ENCODE peak calls at places on chromosomes 12 and 14, in ten cellular contexts. O, M, E, U, S, B, A, R, I and F are unnamed samples.

GRCh38 chr12:64083285-64084210 is 138.5 kb downstream of the KICS2 start:
- DNase-seq in M (no peak), O (peak), I (no peak), R (no peak), B (peak), U (no peak), A (no peak), E (no peak), S (no peak), F (peak)

GRCh38 chr14:90109858-90110257 is 48.1 kb downstream of the KCNK13 start:
- DNase-seq in O (no peak), U (no peak), A (no peak), B (no peak), S (no peak), E (no peak), I (no peak), R (no peak), M (peak), F (no peak)

GRCh38 chr12:11705010-11705409 is 55.5 kb downstream of the ETV6 start:
- DNase-seq in O (no peak), E (no peak), R (no peak), M (no peak), U (no peak), I (no peak), S (no peak), B (peak), A (peak), F (no peak)

GRCh38 chr12:102980350-102980749 is 22.9 kb downstream of the ASCL1 start:
- DNase-seq in O (no peak), B (no peak), I (no peak), E (no peak), U (no peak), R (no peak), M (no peak), A (no peak), S (no peak), F (no peak)

GRCh38 chr12:11860026-11860425 is 210.6 kb downstream of the ETV6 start:
- DNase-seq in S (no peak), R (no peak), I (peak), U (no peak), O (no peak), E (no peak), B (no peak), M (no peak), A (no peak), F (no peak)

GRCh38 chr12:62533755-62534107 is 67.1 kb downstream of the MON2 start:
- DNase-seq in A (no peak), S (no peak), I (no peak), U (no peak), E (no peak), R (no peak), O (no peak), M (no peak), B (no peak), F (no peak)

GRCh38 chr12:60148831-60149230 is 553.0 kb downstream of the SLC16A7 start:
- DNase-seq in I (no peak), A (peak), E (no peak), S (no peak), R (no peak), B (peak), U (no peak), O (no peak), M (no peak), F (peak)

GRCh38 chr14:91911474-91912032 is 35.9 kb downstream of the FBLN5 start:
- DNase-seq in M (peak), B (peak), U (peak), I (peak), A (no peak), S (peak), O (no peak), E (no peak), R (no peak), F (peak)

GRCh38 chr14:75702606-75703261 is 41.7 kb downstream of the TTLL5 start:
- DNase-seq in U (no peak), M (no peak), I (no peak), R (no peak), E (no peak), A (no peak), S (no peak), B (peak), O (no peak), F (no peak)

GRCh38 chr12:77225373-77225772 is 160.0 kb upstream of the E2F7 start:
- DNase-seq in A (no peak), I (no peak), M (peak), R (no peak), B (no peak), O (no peak), U (no peak), E (no peak), S (no peak), F (no peak)

GRCh38 chr12:457676-458075 is 2.1 kb upstream of the B4GALNT3 start:
- DNase-seq in O (no peak), U (no peak), R (no peak), I (no peak), M (no peak), A (no peak), S (no peak), B (no peak), E (no peak), F (no peak)

GRCh38 chr12:51323317-51323960 is 535 bp downstream of the BIN2 start:
- DNase-seq in A (no peak), U (peak), I (peak), E (peak), B (no peak), O (no peak), M (no peak), R (no peak), S (peak), F (no peak)

GRCh38 chr14:64654072-64654899 is 49.9 kb upstream of the PLEKHG3 start:
- DNase-seq in A (no peak), S (peak), R (no peak), I (no peak), B (peak), O (no peak), E (no peak), M (no peak), U (no peak), F (peak)

GRCh38 chr12:1117371-1117770 is 126.3 kb downstream of the ERC1 start:
- DNase-seq in U (no peak), S (no peak), B (peak), O (no peak), E (no peak), A (no peak), I (no peak), R (no peak), M (no peak), F (no peak)

GRCh38 chr12:104605685-104606084 is 148.9 kb downstream of the CHST11 start:
- DNase-seq in M (no peak), S (no peak), A (no peak), O (peak), I (no peak), E (no peak), B (no peak), R (peak), U (no peak), F (no peak)

GRCh38 chr12:101051901-101052550 is 158.0 kb downstream of the SLC5A8 start:
- DNase-seq in M (peak), A (no peak), U (no peak), E (no peak), S (no peak), I (no peak), R (no peak), O (no peak), B (peak), F (peak)

GRCh38 chr12:29782285-29782820 is 1.4 kb downstream of the TMTC1 start:
- DNase-seq in O (no peak), B (peak), R (no peak), A (peak), M (no peak), E (no peak), S (peak), I (no peak), U (no peak), F (no peak)

GRCh38 chr12:91138337-91138905 is 27.1 kb upstream of the LUM start:
- DNase-seq in A (no peak), U (no peak), I (no peak), S (no peak), M (no peak), R (no peak), O (peak), E (no peak), B (no peak), F (no peak)

GRCh38 chr12:120710805-120711296 is 593 bp downstream of the UNC119B start:
- DNase-seq in A (no peak), O (no peak), M (no peak), S (peak), B (no peak), E (no peak), U (peak), R (peak), I (peak), F (no peak)

GRCh38 chr12:57753938-57754337 is 965 bp upstream of the MARCHF9 start:
- DNase-seq in A (no peak), E (no peak), S (no peak), O (no peak), I (no peak), R (no peak), M (no peak), U (no peak), B (no peak), F (no peak)

GRCh38 chr12:48973992-48974673 is 2.6 kb upstream of the WNT10B start:
- DNase-seq in O (peak), E (peak), I (peak), A (no peak), M (peak), B (peak), S (peak), R (peak), U (peak), F (no peak)